ENCODE peak calls at places on chromosomes 4 and X, in six cellular contexts. Q is fibroblast of mammary gland; R is AG09309; N is naive thymus-derived CD8-positive, alpha-beta T cell; K is endothelial cell; Y is Right ventricle myocardium inferior. U is an unnamed sample.

GRCh38 chrX:7225338-7225737 is 77.4 kb upstream of the PUDP start:
- DNase-seq in Q (no peak), R (no peak), N (no peak), K (no peak), Y (no peak), U (no peak)

GRCh38 chr4:128653514-128654420 is 155.7 kb upstream of the JADE1 start:
- DNase-seq in Q (no peak), R (no peak), N (no peak), K (no peak), Y (peak), U (peak)

GRCh38 chrX:2397648-2398340 is 103.0 kb downstream of the DHRSX start:
- DNase-seq in Q (peak), R (no peak), N (no peak), K (no peak), Y (no peak), U (no peak)

GRCh38 chr4:236028-236427 is 69.2 kb downstream of the ZNF732 start:
- DNase-seq in Q (peak), R (no peak), N (no peak), K (no peak), Y (no peak), U (no peak)

GRCh38 chr4:83043801-83044407 is 8.9 kb downstream of the COPS4 start:
- DNase-seq in Q (peak), R (peak), N (no peak), K (no peak), Y (no peak), U (no peak)

GRCh38 chrX:65677954-65678469 is 10.6 kb downstream of the MSN start:
- DNase-seq in Q (peak), R (peak), N (no peak), K (no peak), Y (no peak), U (peak)

GRCh38 chr4:10526431-10527222 is 69.4 kb upstream of the ZNF518B start:
- DNase-seq in Q (no peak), R (no peak), N (no peak), K (no peak), Y (no peak), U (no peak)

GRCh38 chrX:33336783-33337182 is 125.4 kb upstream of the DMD start:
- DNase-seq in Q (peak), R (no peak), N (no peak), K (no peak), Y (no peak), U (no peak)

GRCh38 chrX:130916636-130917422 is 13.8 kb upstream of the ENOX2 start:
- DNase-seq in Q (peak), R (peak), N (peak), K (peak), Y (no peak), U (peak)

GRCh38 chr4:185019451-185020292 is 1.4 kb downstream of the HELT start:
- DNase-seq in Q (no peak), R (no peak), N (no peak), K (peak), Y (no peak), U (no peak)

GRCh38 chr4:78136109-78137081 is 79.3 kb downstream of the FRAS1 start:
- DNase-seq in Q (peak), R (no peak), N (no peak), K (no peak), Y (no peak), U (no peak)

GRCh38 chrX:7926501-7926900 is 712 bp downstream of the PNPLA4 start:
- DNase-seq in Q (peak), R (no peak), N (no peak), K (no peak), Y (no peak), U (no peak)

GRCh38 chrX:77658886-77659285 is 127.1 kb downstream of the ATRX start:
- DNase-seq in Q (no peak), R (no peak), N (no peak), K (no peak), Y (no peak), U (no peak)

GRCh38 chrX:71098302-71098701 is 2.7 kb downstream of the FOXO4 start:
- DNase-seq in Q (peak), R (no peak), N (peak), K (peak), Y (peak), U (no peak)

GRCh38 chrX:47170861-47171692 is 22.6 kb upstream of the UBA1 start:
- DNase-seq in Q (no peak), R (no peak), N (no peak), K (no peak), Y (no peak), U (no peak)

GRCh38 chr4:142818009-142818408 is 28.1 kb downstream of the INPP4B start:
- DNase-seq in Q (peak), R (peak), N (no peak), K (no peak), Y (no peak), U (no peak)

GRCh38 chrX:149060921-149061320 is 444.2 kb downstream of the IDS start:
- DNase-seq in Q (peak), R (no peak), N (no peak), K (no peak), Y (no peak), U (no peak)

GRCh38 chrX:120242807-120243206 is 7.8 kb upstream of the ZBTB33 start:
- DNase-seq in Q (no peak), R (no peak), N (no peak), K (no peak), Y (no peak), U (no peak)

GRCh38 chr4:123984881-123985280 is 588.3 kb downstream of the SPRY1 start:
- DNase-seq in Q (no peak), R (no peak), N (no peak), K (no peak), Y (peak), U (no peak)